ENCODE peak calls at places on chromosomes 5 and 9, in ten cellular contexts. C, E, G, B, L, T, X, W, S and H are unnamed samples.

GRCh38 chr5:160291467-160291866 is 20.9 kb downstream of the CCNJL start:
- DNase-seq in W (no peak), E (no peak), L (no peak), S (no peak), B (no peak), T (no peak), X (no peak), C (no peak), G (no peak), H (no peak)

GRCh38 chr5:105131045-105131444 is 1568.5 kb upstream of the NUDT12 start:
- DNase-seq in B (no peak), X (peak; percentile 18), L (no peak), S (no peak), C (no peak), T (no peak), E (no peak), G (no peak), W (no peak), H (no peak)

GRCh38 chr9:95587071-95587964 is 70.5 kb upstream of the PTCH1 start:
- DNase-seq in S (no peak), E (no peak), T (no peak), B (no peak), X (no peak), L (no peak), C (no peak), W (no peak), G (no peak), H (no peak)

GRCh38 chr9:109467936-109468335 is 30.2 kb downstream of the PTPN3 start:
- DNase-seq in T (no peak), E (no peak), S (peak; percentile 69), L (no peak), W (no peak), C (no peak), B (no peak), G (no peak), X (peak; percentile 30), H (no peak)

GRCh38 chr9:94085062-94085639 is 887 bp downstream of the PTPDC1 start:
- DNase-seq in L (peak; percentile 93), G (peak; percentile 60), B (no peak), S (peak; percentile 49), E (no peak), X (peak; percentile 50), T (peak; percentile 82), C (no peak), W (no peak), H (no peak)

GRCh38 chr5:65481635-65482271 is at the start of gene ADAMTS6:
- DNase-seq in L (peak; percentile 93), W (peak; percentile 56), C (peak; percentile 95), B (peak; percentile 67), G (peak; percentile 99), X (peak; percentile 94), S (peak; percentile 99), E (peak; percentile 91), T (peak; percentile 99), H (peak; percentile 92)

GRCh38 chr5:21642321-21642720 is 1210.8 kb downstream of the CDH12 start:
- DNase-seq in G (no peak), W (no peak), C (no peak), L (no peak), B (no peak), E (no peak), T (no peak), S (peak; percentile 8), X (no peak), H (no peak)

GRCh38 chr5:134038143-134038542 is 33.4 kb upstream of the VDAC1 start:
- DNase-seq in T (no peak), E (no peak), G (no peak), B (no peak), W (no peak), S (no peak), C (no peak), X (no peak), L (no peak), H (no peak)

GRCh38 chr5:35777358-35778087 is 79.2 kb upstream of the IL7R start:
- DNase-seq in X (peak; percentile 87), L (peak; percentile 85), B (no peak), S (peak; percentile 88), G (peak; percentile 94), W (peak; percentile 74), C (no peak), T (peak; percentile 91), E (peak; percentile 77), H (peak; percentile 67)

GRCh38 chr9:90903731-90904422 is 102.3 kb downstream of the SYK start:
- DNase-seq in S (no peak), T (no peak), W (no peak), G (no peak), E (no peak), B (no peak), X (no peak), C (no peak), L (no peak), H (no peak)

GRCh38 chr5:134438641-134439621 is 27.2 kb upstream of the CDKN2AIPNL start:
- DNase-seq in G (peak; percentile 88), W (peak; percentile 54), T (peak; percentile 98), S (peak; percentile 98), L (peak; percentile 93), E (peak; percentile 100), B (peak; percentile 69), C (peak; percentile 86), X (peak; percentile 22), H (peak; percentile 79)

GRCh38 chr9:95506692-95507455 is 9.9 kb downstream of the PTCH1 start:
- DNase-seq in X (peak; percentile 71), S (peak; percentile 76), T (peak; percentile 55), B (peak; percentile 71), W (peak; percentile 27), L (peak; percentile 81), G (peak; percentile 83), C (peak; percentile 77), E (no peak), H (peak; percentile 61)

GRCh38 chr9:85744481-85744880 is 2.7 kb upstream of the AGTPBP1 start:
- DNase-seq in C (no peak), W (no peak), G (no peak), L (no peak), S (no peak), X (no peak), T (no peak), E (no peak), B (no peak), H (no peak)

GRCh38 chr5:83834306-83834705 is 113.7 kb upstream of the HAPLN1 start:
- DNase-seq in W (no peak), E (no peak), X (no peak), B (no peak), C (no peak), T (no peak), G (no peak), S (no peak), L (no peak), H (no peak)

GRCh38 chr9:112554516-112554915 is 67.9 kb downstream of the KIAA1958 start:
- DNase-seq in T (peak; percentile 48), C (no peak), G (peak; percentile 61), E (no peak), X (no peak), L (no peak), W (no peak), S (no peak), B (no peak), H (no peak)

DNA sequence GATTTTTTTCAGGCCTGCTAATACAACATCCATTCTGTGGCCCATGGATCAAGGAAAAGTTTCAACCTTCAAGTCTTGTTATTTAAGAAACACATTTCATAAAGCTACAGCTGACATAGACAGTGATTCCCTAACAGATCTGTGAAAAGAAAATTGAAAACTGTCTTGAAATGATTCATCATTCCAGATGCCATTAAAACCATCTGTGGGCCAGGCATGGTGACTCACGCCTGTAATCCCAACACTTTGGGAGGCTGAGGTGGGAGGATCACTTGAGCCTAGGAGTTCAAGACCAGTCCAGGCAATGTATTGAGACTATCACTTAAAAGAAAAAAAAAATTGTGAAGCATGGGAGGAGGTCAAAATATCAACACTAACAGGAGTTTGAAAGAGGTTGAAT is 6.0 kb downstream of the RAPGEF6 start:
- DNase-seq in E (no peak), T (peak; percentile 82), S (peak; percentile 24), X (peak; percentile 14), C (no peak), G (peak; percentile 33), B (no peak), W (no peak), L (no peak), H (no peak)
- H3K4me3 ChIP-seq in E (no peak overlapping the region), T (no peak overlapping the region), S (no peak overlapping the region), X (no peak overlapping the region), C (no peak overlapping the region), G (no peak overlapping the region), B (no peak overlapping the region), W (no peak overlapping the region), L (no peak overlapping the region), H (no peak overlapping the region)

GRCh38 chr9:297795-298119 is 83.1 kb downstream of the DOCK8 start:
- DNase-seq in B (no peak), E (no peak), L (no peak), G (no peak), W (no peak), C (no peak), S (no peak), X (no peak), T (no peak), H (no peak)

GRCh38 chr9:292915-293314 is 78.2 kb downstream of the DOCK8 start:
- DNase-seq in T (no peak), S (no peak), C (no peak), X (no peak), L (no peak), W (no peak), E (no peak), B (no peak), G (no peak), H (no peak)

GRCh38 chr9:297104-297794 is 82.6 kb downstream of the DOCK8 start:
- DNase-seq in L (no peak), B (no peak), C (peak; percentile 53), W (peak; percentile 44), S (no peak), G (no peak), E (no peak), T (peak; percentile 14), X (no peak), H (peak; percentile 46)
- H3K4me3 ChIP-seq in L (no peak overlapping the region), B (no peak overlapping the region), C (no peak overlapping the region), W (no peak overlapping the region), S (no peak overlapping the region), G (no peak overlapping the region), E (no peak overlapping the region), T (no peak overlapping the region), X (no peak overlapping the region), H (no peak overlapping the region)

GRCh38 chr9:126262738-126263137 is 63.9 kb upstream of the MVB12B start:
- DNase-seq in C (no peak), B (no peak), E (no peak), X (no peak), G (no peak), S (no peak), T (no peak), L (no peak), W (no peak), H (no peak)

GRCh38 chr9:126261584-126262356 is 64.9 kb upstream of the MVB12B start:
- DNase-seq in C (no peak), W (no peak), X (no peak), G (peak; percentile 9), B (no peak), S (peak; percentile 83), L (no peak), E (no peak), T (no peak), H (no peak)
- H3K4me3 ChIP-seq in C (no peak overlapping the region), W (no peak overlapping the region), X (no peak overlapping the region), G (no peak overlapping the region), B (no peak overlapping the region), S (no peak overlapping the region), L (no peak overlapping the region), E (no peak overlapping the region), T (no peak overlapping the region), H (no peak overlapping the region)

DNA sequence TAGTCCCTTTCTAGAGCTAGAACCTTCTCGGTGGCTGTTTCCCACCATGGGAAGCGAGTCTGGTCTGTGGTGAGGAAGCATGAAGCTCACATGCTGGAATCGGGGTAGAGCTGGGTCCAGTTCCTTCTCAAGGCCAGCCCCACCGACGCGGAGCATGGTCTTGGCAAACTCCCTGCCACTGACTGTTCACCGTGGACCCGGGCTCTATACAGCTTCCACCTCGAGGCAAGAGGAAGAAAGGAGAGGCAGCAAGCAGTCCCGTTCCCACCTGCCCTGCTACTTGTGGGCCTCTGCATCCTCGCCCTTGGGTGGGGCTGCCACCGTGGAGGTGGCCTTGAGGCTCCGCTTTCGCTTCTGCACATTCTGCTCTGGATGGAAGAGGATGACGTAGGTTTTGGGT is 13.7 kb downstream of the GRM6 start:
- DNase-seq in L (no peak), X (no peak), G (no peak), T (no peak), B (no peak), W (no peak), S (no peak), E (no peak), C (no peak), H (no peak)
- H3K4me3 ChIP-seq in L (no peak overlapping the region), X (no peak overlapping the region), G (no peak overlapping the region), T (no peak overlapping the region), B (no peak overlapping the region), W (no peak overlapping the region), S (no peak overlapping the region), E (no peak overlapping the region), C (no peak overlapping the region), H (no peak overlapping the region)